ENCODE peak calls at places on chromosomes 13 and 19, in six cellular contexts. One of them, this sample, is unnamed.

GRCh38 chr13:112974676-112975075 is 5.7 kb downstream of the MCF2L start:
- DNase-seq in GM23338: no peak
- DNase-seq in lower lobe of right lung: no peak
- DNase-seq in NCI-H446: no peak
- DNase-seq in stimulated activated CD8-positive, alpha-beta memory T cell treated with anti-CD3 and anti-CD28 coated beads, Interleukin-15, amount 100 ng/mL, for 1 hour: no peak
- DNase-seq in Right ventricle myocardium superior: no peak
- DNase-seq in this sample: no peak

GRCh38 chr19:28846094-28846812 is 366.7 kb downstream of the UQCRFS1 start:
- DNase-seq in GM23338: no peak
- DNase-seq in stimulated activated CD8-positive, alpha-beta memory T cell treated with anti-CD3 and anti-CD28 coated beads, Interleukin-15, amount 100 ng/mL, for 1 hour: no peak
- DNase-seq in NCI-H446: no peak
- DNase-seq in lower lobe of right lung: no peak
- DNase-seq in Right ventricle myocardium superior: no peak
- DNase-seq in this sample: no peak

GRCh38 chr19:40519352-40520322 is 52.8 kb downstream of the SPTBN4 start:
- DNase-seq in lower lobe of right lung: no peak
- DNase-seq in GM23338: peak; percentile 81
- DNase-seq in Right ventricle myocardium superior: no peak
- DNase-seq in NCI-H446: no peak
- DNase-seq in stimulated activated CD8-positive, alpha-beta memory T cell treated with anti-CD3 and anti-CD28 coated beads, Interleukin-15, amount 100 ng/mL, for 1 hour: no peak
- DNase-seq in this sample: no peak

GRCh38 chr13:65555973-65556372 is 1674.2 kb downstream of the PCDH9 start:
- DNase-seq in Right ventricle myocardium superior: no peak
- DNase-seq in GM23338: no peak
- DNase-seq in NCI-H446: no peak
- DNase-seq in lower lobe of right lung: no peak
- DNase-seq in stimulated activated CD8-positive, alpha-beta memory T cell treated with anti-CD3 and anti-CD28 coated beads, Interleukin-15, amount 100 ng/mL, for 1 hour: no peak
- DNase-seq in this sample: no peak

GRCh38 chr19:33282036-33282686 is 20.2 kb downstream of the CEBPA start:
- DNase-seq in lower lobe of right lung: no peak
- DNase-seq in GM23338: no peak
- DNase-seq in NCI-H446: no peak
- DNase-seq in stimulated activated CD8-positive, alpha-beta memory T cell treated with anti-CD3 and anti-CD28 coated beads, Interleukin-15, amount 100 ng/mL, for 1 hour: no peak
- DNase-seq in Right ventricle myocardium superior: no peak
- DNase-seq in this sample: no peak

GRCh38 chr13:42696191-42696590 is 85.2 kb upstream of the FAM216B start:
- DNase-seq in NCI-H446: no peak
- DNase-seq in lower lobe of right lung: no peak
- DNase-seq in GM23338: no peak
- DNase-seq in Right ventricle myocardium superior: no peak
- DNase-seq in stimulated activated CD8-positive, alpha-beta memory T cell treated with anti-CD3 and anti-CD28 coated beads, Interleukin-15, amount 100 ng/mL, for 1 hour: no peak
- DNase-seq in this sample: no peak

GRCh38 chr13:79548886-79549285 is 67.9 kb downstream of the NDFIP2 start:
- DNase-seq in stimulated activated CD8-positive, alpha-beta memory T cell treated with anti-CD3 and anti-CD28 coated beads, Interleukin-15, amount 100 ng/mL, for 1 hour: no peak
- DNase-seq in lower lobe of right lung: no peak
- DNase-seq in NCI-H446: no peak
- DNase-seq in GM23338: no peak
- DNase-seq in Right ventricle myocardium superior: no peak
- DNase-seq in this sample: no peak

GRCh38 chr19:44072543-44073401 is 813 bp downstream of the ZNF284 start:
- DNase-seq in GM23338: peak; percentile 2
- DNase-seq in NCI-H446: no peak
- DNase-seq in lower lobe of right lung: no peak
- DNase-seq in Right ventricle myocardium superior: no peak
- DNase-seq in stimulated activated CD8-positive, alpha-beta memory T cell treated with anti-CD3 and anti-CD28 coated beads, Interleukin-15, amount 100 ng/mL, for 1 hour: no peak
- DNase-seq in this sample: no peak

GRCh38 chr19:15289673-15290072 is 42.7 kb downstream of the BRD4 start:
- DNase-seq in NCI-H446: no peak
- DNase-seq in GM23338: no peak
- DNase-seq in Right ventricle myocardium superior: no peak
- DNase-seq in lower lobe of right lung: no peak
- DNase-seq in stimulated activated CD8-positive, alpha-beta memory T cell treated with anti-CD3 and anti-CD28 coated beads, Interleukin-15, amount 100 ng/mL, for 1 hour: no peak
- DNase-seq in this sample: no peak

GRCh38 chr19:14580623-14581237 is 2.2 kb upstream of the CLEC17A start:
- DNase-seq in lower lobe of right lung: no peak
- DNase-seq in stimulated activated CD8-positive, alpha-beta memory T cell treated with anti-CD3 and anti-CD28 coated beads, Interleukin-15, amount 100 ng/mL, for 1 hour: no peak
- DNase-seq in NCI-H446: no peak
- DNase-seq in GM23338: no peak
- DNase-seq in Right ventricle myocardium superior: no peak
- DNase-seq in this sample: no peak

GRCh38 chr19:40982594-40983101 is 8.4 kb upstream of the CYP2B6 start:
- DNase-seq in NCI-H446: no peak
- DNase-seq in Right ventricle myocardium superior: no peak
- DNase-seq in GM23338: peak; percentile 81
- DNase-seq in stimulated activated CD8-positive, alpha-beta memory T cell treated with anti-CD3 and anti-CD28 coated beads, Interleukin-15, amount 100 ng/mL, for 1 hour: no peak
- DNase-seq in lower lobe of right lung: no peak
- DNase-seq in this sample: no peak

This sample was measured in gastrocnemius medialis.